ENCODE peak calls at places on chromosomes 13 and 19, in five cellular contexts. D, Y, K, R and U are unnamed samples.

GRCh38 chr19:45218887-45219780 is 26.1 kb downstream of the EXOC3L2 start:
- DNase-seq in D (peak), Y (no peak), K (no peak), R (no peak), U (no peak)

GRCh38 chr19:33292595-33293254 is 9.6 kb downstream of the CEBPA start:
- DNase-seq in D (no peak), Y (no peak), K (peak), R (no peak), U (no peak)

GRCh38 chr13:45662122-45662521 is 40.0 kb upstream of the CBY2 start:
- DNase-seq in D (no peak), Y (no peak), K (no peak), R (no peak), U (no peak)

GRCh38 chr19:55437410-55437809 is 5.7 kb downstream of the SHISA7 start:
- DNase-seq in D (peak), Y (peak), K (peak), R (no peak), U (peak)

GRCh38 chr19:10334340-10335148 is 1.2 kb upstream of the RAVER1 start:
- DNase-seq in D (peak), Y (peak), K (peak), R (no peak), U (peak)

GRCh38 chr13:42720116-42720857 is 61.1 kb upstream of the FAM216B start:
- DNase-seq in D (peak), Y (peak), K (peak), R (peak), U (no peak)

GRCh38 chr19:42316223-42317211 is 3.4 kb downstream of the TMEM145 start:
- DNase-seq in D (peak), Y (peak), K (peak), R (peak), U (no peak)

GRCh38 chr13:31901985-31902384 is 129.6 kb upstream of the FRY start:
- DNase-seq in D (no peak), Y (no peak), K (no peak), R (no peak), U (no peak)

GRCh38 chr13:94352057-94352456 is 127.4 kb downstream of the DCT start:
- DNase-seq in D (no peak), Y (no peak), K (no peak), R (no peak), U (no peak)

GRCh38 chr19:15464394-15465385 is at the start of gene RASAL3:
- DNase-seq in D (no peak), Y (no peak), K (no peak), R (peak), U (no peak)

GRCh38 chr13:76854894-76855293 is 31.3 kb downstream of the KCTD12 start:
- DNase-seq in D (no peak), Y (no peak), K (no peak), R (no peak), U (no peak)

GRCh38 chr19:6667114-6667627 is 2.8 kb downstream of the TNFSF14 start:
- DNase-seq in D (peak), Y (no peak), K (no peak), R (no peak), U (no peak)

GRCh38 chr13:112057736-112058518 is 9.0 kb upstream of the SOX1 start:
- DNase-seq in D (peak), Y (no peak), K (no peak), R (no peak), U (no peak)

GRCh38 chr13:40208517-40208916 is 457.9 kb downstream of the FOXO1 start:
- DNase-seq in D (no peak), Y (no peak), K (no peak), R (peak), U (no peak)

GRCh38 chr19:38317104-38317612 is 1.4 kb upstream of the YIF1B start:
- DNase-seq in D (peak), Y (no peak), K (no peak), R (no peak), U (no peak)
- TF ChIP-seq HDAC2 in D (peak), Y (no peak), K (no peak), R (no peak), U (no peak)

DNA sequence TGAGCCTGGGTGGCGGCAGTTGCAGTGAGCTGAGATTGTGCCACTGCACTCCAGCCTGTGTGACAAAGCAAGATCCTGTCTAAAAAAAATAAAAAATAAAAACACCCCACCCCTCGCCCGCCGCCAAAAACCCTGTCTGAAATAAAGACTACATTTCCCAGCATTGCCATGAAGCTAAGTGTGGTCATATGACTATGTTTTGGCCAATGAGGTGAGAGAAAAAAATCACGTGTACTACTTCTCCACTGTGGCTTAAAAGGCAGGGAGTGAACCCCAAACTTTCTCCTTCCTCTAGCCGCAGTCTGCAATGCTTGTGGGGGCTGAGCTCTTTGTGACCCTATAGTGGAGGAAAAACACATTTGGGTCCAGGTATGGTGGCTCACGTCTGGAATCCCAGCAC is 54.9 kb downstream of the COLGALT1 start:
- DNase-seq in D (peak), Y (peak), K (peak), R (no peak), U (no peak)
- TF ChIP-seq HDAC2 in D (no peak), Y (no peak), K (no peak), R (no peak), U (no peak)

GRCh38 chr19:803686-804418 is 6.6 kb downstream of the PTBP1 start:
- DNase-seq in D (no peak), Y (no peak), K (no peak), R (no peak), U (no peak)

GRCh38 chr19:805600-806550 is 8.6 kb downstream of the PTBP1 start:
- DNase-seq in D (no peak), Y (no peak), K (no peak), R (no peak), U (peak)

GRCh38 chr19:802888-803561 is 5.8 kb downstream of the PTBP1 start:
- DNase-seq in D (no peak), Y (no peak), K (no peak), R (no peak), U (no peak)

GRCh38 chr19:805161-805561 is 7.9 kb downstream of the PTBP1 start:
- DNase-seq in D (no peak), Y (no peak), K (no peak), R (no peak), U (no peak)

DNA sequence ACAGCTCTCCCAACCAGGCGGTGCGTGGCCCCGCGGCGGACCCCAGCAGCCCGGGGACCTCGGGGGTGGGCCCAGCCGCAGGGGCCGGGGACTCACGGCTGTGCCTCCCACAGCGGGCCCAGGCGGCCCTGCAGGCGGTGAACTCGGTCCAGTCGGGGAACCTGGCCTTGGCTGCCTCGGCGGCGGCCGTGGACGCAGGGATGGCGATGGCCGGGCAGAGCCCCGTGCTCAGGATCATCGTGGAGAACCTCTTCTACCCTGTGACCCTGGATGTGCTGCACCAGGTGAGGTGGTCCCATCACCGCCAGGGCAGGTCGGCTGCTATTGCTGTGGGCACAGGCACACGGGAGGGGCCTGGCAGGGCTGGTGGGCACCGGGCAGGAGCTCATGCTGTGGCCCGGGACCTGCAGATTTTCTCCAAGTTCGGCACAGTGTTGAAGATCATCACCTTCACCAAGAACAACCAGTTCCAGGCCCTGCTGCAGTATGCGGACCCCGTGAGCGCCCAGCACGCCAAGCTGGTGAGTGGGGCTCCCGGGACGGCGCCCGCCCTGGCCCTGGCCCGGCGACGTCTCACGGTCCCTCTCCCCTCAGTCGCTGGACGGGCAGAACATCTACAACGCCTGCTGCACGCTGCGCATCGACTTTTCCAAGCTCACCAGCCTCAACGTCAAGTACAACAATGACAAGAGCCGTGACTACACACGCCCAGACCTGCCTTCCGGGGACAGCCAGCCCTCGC is 7.3 kb downstream of the PTBP1 start:
- DNase-seq in D (no peak), Y (no peak), K (no peak), R (no peak), U (no peak)
- TF ChIP-seq HDAC2 in D (no peak), Y (no peak), K (no peak), R (no peak), U (no peak)

DNA sequence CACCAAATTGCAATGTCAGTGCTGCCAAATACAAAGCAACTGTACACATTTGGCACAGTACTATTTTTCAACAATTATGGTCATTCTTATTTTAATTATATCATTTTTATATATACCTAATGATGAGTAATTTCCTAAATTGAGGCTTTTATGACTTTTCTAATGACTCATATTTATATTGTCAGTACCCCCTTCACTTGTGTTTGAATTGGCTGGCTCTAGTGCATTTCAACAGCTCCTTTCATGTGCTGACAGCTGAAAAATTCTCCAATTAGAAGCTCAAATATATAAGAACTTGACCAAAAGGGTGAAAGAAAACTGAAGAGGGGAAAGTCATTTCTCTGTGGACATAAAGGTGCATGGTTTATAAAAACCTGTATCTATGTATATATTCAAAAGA is 263.3 kb downstream of the SLITRK1 start:
- DNase-seq in D (no peak), Y (no peak), K (no peak), R (no peak), U (no peak)
- TF ChIP-seq HDAC2 in D (no peak), Y (no peak), K (no peak), R (no peak), U (no peak)

GRCh38 chr13:101092985-101093384 is 323.3 kb downstream of the NALCN start:
- DNase-seq in D (no peak), Y (no peak), K (no peak), R (no peak), U (no peak)
- TF ChIP-seq HDAC2 in D (no peak), Y (no peak), K (no peak), R (no peak), U (no peak)

DNA sequence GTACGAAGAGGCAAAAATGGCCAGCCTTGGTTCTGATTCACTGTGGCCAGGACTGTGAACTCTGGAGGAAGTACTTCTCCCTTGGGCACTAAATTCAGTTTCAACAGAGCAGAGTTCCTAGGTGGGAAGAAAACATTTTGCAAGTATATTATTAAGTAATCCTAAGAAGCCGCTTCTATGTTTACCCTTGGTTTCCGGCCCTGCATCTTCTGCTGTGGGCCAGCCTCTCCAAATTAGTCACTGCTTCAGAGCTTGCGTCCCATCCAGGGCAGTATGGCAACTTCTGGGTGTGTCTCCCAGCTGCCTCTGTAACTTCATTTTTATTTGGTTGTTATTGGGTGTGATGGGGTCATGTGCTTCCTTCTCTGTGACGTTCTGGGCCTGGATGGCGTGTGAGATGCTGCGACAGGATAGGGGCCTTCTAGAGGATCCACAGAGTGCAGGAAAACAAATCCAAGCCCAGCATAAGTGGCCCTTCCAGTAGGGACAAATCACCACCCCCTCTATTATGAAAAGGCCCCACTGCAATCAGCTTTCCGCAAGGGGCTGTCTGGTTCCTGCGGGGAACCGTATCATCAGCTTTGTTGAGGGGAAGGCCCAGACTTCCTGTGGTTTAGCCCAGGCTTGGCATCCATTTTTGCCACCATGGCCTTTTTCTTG is 55.1 kb upstream of the C1QTNF9 start:
- DNase-seq in D (no peak), Y (no peak), K (no peak), R (no peak), U (no peak)
- TF ChIP-seq HDAC2 in D (no peak), Y (no peak), K (no peak), R (no peak), U (no peak)

GRCh38 chr19:48830088-48830487 is 6.2 kb downstream of the HSD17B14 start:
- DNase-seq in D (peak), Y (no peak), K (no peak), R (no peak), U (no peak)

GRCh38 chr19:48821633-48822032 is 10.8 kb upstream of the BCAT2 start:
- DNase-seq in D (no peak), Y (no peak), K (no peak), R (no peak), U (no peak)

GRCh38 chr19:48822514-48822913 is 11.7 kb upstream of the BCAT2 start:
- DNase-seq in D (no peak), Y (no peak), K (no peak), R (no peak), U (no peak)

GRCh38 chr19:48830965-48831364 is 5.3 kb downstream of the HSD17B14 start:
- DNase-seq in D (no peak), Y (no peak), K (no peak), R (no peak), U (no peak)

GRCh38 chr19:48826606-48827020 is 9.7 kb downstream of the HSD17B14 start:
- DNase-seq in D (no peak), Y (no peak), K (peak), R (no peak), U (peak)
- TF ChIP-seq HDAC2 in D (no peak), Y (no peak), K (no peak), R (no peak), U (no peak)

GRCh38 chr13:27293873-27294515 is 23.4 kb downstream of the RASL11A start:
- DNase-seq in D (no peak), Y (no peak), K (no peak), R (no peak), U (no peak)
- TF ChIP-seq HDAC2 in D (no peak), Y (no peak), K (no peak), R (no peak), U (no peak)

GRCh38 chr19:13961826-13962737 is 9.8 kb downstream of the DCAF15 start:
- DNase-seq in D (no peak), Y (no peak), K (no peak), R (no peak), U (no peak)
- TF ChIP-seq HDAC2 in D (no peak), Y (no peak), K (no peak), R (no peak), U (no peak)